ENCODE peak calls at places on chromosomes 12 and 14, in four cellular contexts. C is transverse colon, Z is H1, K is stomach. D is an unnamed sample.

GRCh38 chr14:104442107-104442551 is 137.4 kb upstream of the C14orf180 start:
- DNase-seq in C (no peak), Z (peak; percentile 45), K (no peak), D (peak; percentile 43)

GRCh38 chr12:32486158-32486557 is 86.8 kb downstream of the FGD4 start:
- DNase-seq in C (no peak), Z (no peak), K (no peak), D (no peak)

GRCh38 chr12:89217472-89217871 is 134.8 kb downstream of the DUSP6 start:
- DNase-seq in C (no peak), Z (no peak), K (no peak), D (no peak)

GRCh38 chr14:52077261-52077984 is 8.6 kb upstream of the NID2 start:
- DNase-seq in C (no peak), Z (no peak), K (no peak), D (no peak)

GRCh38 chr12:40263616-40264409 is 39.0 kb downstream of the LRRK2 start:
- DNase-seq in C (no peak), Z (no peak), K (no peak), D (no peak)

GRCh38 chr12:44696542-44696941 is 179.6 kb downstream of the NELL2 start:
- DNase-seq in C (no peak), Z (no peak), K (no peak), D (no peak)

GRCh38 chr14:39621223-39621622 is 189.0 kb upstream of the FBXO33 start:
- DNase-seq in C (no peak), Z (no peak), K (no peak), D (no peak)

GRCh38 chr12:125371023-125371422 is 305.8 kb downstream of the AACS start:
- DNase-seq in C (no peak), Z (no peak), K (no peak), D (no peak)

GRCh38 chr14:103693514-103693913 is 21.7 kb downstream of the XRCC3 start:
- DNase-seq in C (peak; percentile 85), Z (no peak), K (peak; percentile 87), D (peak; percentile 86)

GRCh38 chr14:73780391-73780790 is 66.2 kb upstream of the PNMA1 start:
- DNase-seq in C (no peak), Z (no peak), K (no peak), D (no peak)

GRCh38 chr12:109154485-109155438 is 38.4 kb downstream of the ACACB start:
- DNase-seq in C (peak; percentile 87), Z (peak; percentile 88), K (peak; percentile 85), D (peak; percentile 78)

GRCh38 chr12:4252595-4252994 is 21.0 kb upstream of the CCND2 start:
- DNase-seq in C (no peak), Z (no peak), K (no peak), D (no peak)

GRCh38 chr12:106078358-106079025 is 60.3 kb downstream of the NUAK1 start:
- DNase-seq in C (peak; percentile 15), Z (no peak), K (no peak), D (no peak)

GRCh38 chr12:71941174-71941573 is 2.5 kb downstream of the TPH2 start:
- DNase-seq in C (no peak), Z (no peak), K (no peak), D (no peak)

GRCh38 chr14:96251656-96252155 is 4.3 kb upstream of the BDKRB1 start:
- DNase-seq in C (no peak), Z (no peak), K (no peak), D (no peak)

GRCh38 chr14:78612666-78613065 is 442.5 kb downstream of the NRXN3 start:
- DNase-seq in C (no peak), Z (no peak), K (no peak), D (no peak)
- H3K27ac ChIP-seq in C (no peak overlapping the region), Z (no peak overlapping the region), K (no peak overlapping the region), D (no peak overlapping the region)

DNA sequence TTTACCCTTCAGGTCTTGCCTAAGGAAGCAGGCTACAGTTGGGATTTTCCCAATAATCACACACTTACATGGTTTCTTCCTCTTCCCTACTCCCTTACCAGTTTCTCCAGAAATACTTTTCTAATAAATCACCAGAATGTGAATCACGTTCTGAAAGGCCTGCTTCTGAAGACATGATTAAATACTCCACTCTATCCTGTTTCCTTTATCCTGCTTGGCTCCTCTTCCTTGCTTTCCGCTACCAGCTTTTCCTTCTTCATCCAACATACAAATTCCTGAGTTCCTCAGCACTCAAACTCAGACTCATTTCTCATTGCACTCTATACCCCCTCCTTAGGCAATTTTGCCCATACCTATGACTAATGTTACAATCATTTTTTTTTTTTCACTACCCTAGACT is 118.3 kb downstream of the MGAT4C start:
- DNase-seq in C (no peak), Z (no peak), K (no peak), D (no peak)
- TF ChIP-seq POLR2AphosphoS5 in C (no peak), Z (no peak), K (no peak), D (no peak)

DNA sequence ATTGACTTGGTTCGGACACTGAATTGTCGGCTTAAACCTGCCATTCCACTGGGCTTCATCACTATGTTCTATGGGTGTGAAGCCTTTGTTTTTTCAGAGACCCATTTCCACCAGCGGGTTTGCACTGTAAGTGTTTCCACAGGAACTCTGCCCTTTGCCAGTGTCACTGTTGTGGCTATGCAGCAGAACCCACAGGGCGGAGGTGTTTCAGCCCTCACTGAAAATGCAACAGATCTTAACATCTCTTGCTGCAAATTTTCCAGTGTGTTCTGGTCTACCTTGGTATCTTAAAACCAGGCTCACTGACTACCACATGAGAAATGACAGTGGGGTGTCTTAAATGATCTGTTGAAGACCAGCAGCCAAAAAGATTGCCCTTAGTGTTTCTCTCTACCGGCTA is 21.1 kb downstream of the PRKCH start:
- DNase-seq in C (peak; percentile 40), Z (no peak), K (no peak), D (no peak)
- H3K4me1 ChIP-seq in C (no peaks in the 10 kb centered on the region), Z (no peaks in the 10 kb centered on the region), K (peaks cover 26% of the 10 kb centered on the region), D (no peaks in the 10 kb centered on the region)

DNA sequence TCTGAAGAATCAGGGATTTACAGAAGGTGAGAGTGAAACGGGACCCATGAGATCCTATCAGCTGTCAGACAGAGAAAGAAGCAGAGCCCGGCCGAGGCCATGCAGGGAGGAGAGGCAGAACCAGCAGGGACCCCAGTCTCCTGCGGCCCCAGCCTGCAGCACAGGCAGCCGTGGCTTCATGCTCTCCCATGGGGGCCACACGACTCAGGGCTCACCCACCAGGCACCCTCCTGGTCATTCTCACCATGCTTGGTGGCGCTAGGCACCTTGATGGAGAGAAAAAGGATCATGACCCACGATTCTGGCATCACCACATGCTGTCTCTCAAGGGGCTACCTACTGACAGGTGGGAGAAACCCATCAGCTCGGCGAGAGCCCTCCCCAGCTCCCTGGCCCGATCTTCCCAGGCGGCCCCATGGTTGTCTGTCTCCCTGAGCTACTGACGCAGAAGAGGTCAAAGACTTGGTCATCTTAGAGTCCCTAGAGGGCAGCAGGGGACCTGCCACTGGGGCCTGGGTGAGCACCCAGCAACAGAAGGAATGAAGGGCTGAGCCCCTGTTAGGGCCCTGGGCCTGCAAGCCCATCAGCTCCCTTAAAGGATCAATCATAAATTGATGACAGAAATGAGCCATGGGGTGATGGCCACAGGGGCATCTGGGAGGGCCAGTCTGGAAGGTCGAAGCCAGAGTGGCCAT is 58.0 kb downstream of the ITPK1 start:
- DNase-seq in C (no peak), Z (no peak), K (no peak), D (no peak)
- H3K27ac ChIP-seq in C (peak overlapping the region; percentile 87), Z (no peak overlapping the region), K (no peak overlapping the region), D (no peak overlapping the region)

GRCh38 chr12:65518771-65519170 is 240.3 kb downstream of the MSRB3 start:
- DNase-seq in C (no peak), Z (no peak), K (no peak), D (no peak)
- TF ChIP-seq POLR2AphosphoS5 in C (no peak), Z (no peak), K (no peak), D (no peak)

GRCh38 chr14:64708148-64709004 is 4.2 kb downstream of the PLEKHG3 start:
- DNase-seq in C (no peak), Z (peak; percentile 85), K (no peak), D (no peak)

GRCh38 chr14:64706552-64707193 is 2.4 kb downstream of the PLEKHG3 start:
- DNase-seq in C (no peak), Z (no peak), K (no peak), D (no peak)

GRCh38 chr14:64709126-64709525 is 4.9 kb downstream of the PLEKHG3 start:
- DNase-seq in C (no peak), Z (no peak), K (no peak), D (no peak)

GRCh38 chr14:64706119-64706465 is 1.9 kb downstream of the PLEKHG3 start:
- DNase-seq in C (no peak), Z (no peak), K (no peak), D (no peak)

GRCh38 chr14:64707661-64708060 is 3.4 kb downstream of the PLEKHG3 start:
- DNase-seq in C (peak; percentile 53), Z (no peak), K (no peak), D (no peak)
- H3K4me1 ChIP-seq in C (peaks cover 69% of the 10 kb centered on the region), Z (peaks cover 22% of the 10 kb centered on the region), K (peaks cover 86% of the 10 kb centered on the region), D (no peaks in the 10 kb centered on the region)

GRCh38 chr14:68983210-68983609 is 4.1 kb upstream of the ACTN1 start:
- DNase-seq in C (no peak), Z (no peak), K (no peak), D (no peak)

GRCh38 chr14:68981539-68981976 is 2.5 kb upstream of the ACTN1 start:
- DNase-seq in C (no peak), Z (no peak), K (no peak), D (no peak)

GRCh38 chr14:68981124-68981523 is 2.0 kb upstream of the ACTN1 start:
- DNase-seq in C (no peak), Z (no peak), K (no peak), D (no peak)

GRCh38 chr14:68984686-68985085 is 5.6 kb upstream of the ACTN1 start:
- DNase-seq in C (no peak), Z (no peak), K (no peak), D (no peak)

GRCh38 chr14:68982581-68982980 is 3.5 kb upstream of the ACTN1 start:
- DNase-seq in C (no peak), Z (no peak), K (no peak), D (no peak)
- H3K27ac ChIP-seq in C (no peak overlapping the region), Z (no peak overlapping the region), K (peak overlapping the region; percentile 53), D (peak overlapping the region; percentile 39)

GRCh38 chr12:69419701-69420100 is 50.5 kb upstream of the FRS2 start:
- DNase-seq in C (no peak), Z (no peak), K (no peak), D (no peak)
- TF ChIP-seq POLR2AphosphoS5 in C (no peak), Z (no peak), K (no peak), D (no peak)

GRCh38 chr14:23544511-23545447 is 6.8 kb downstream of the ZFHX2 start:
- DNase-seq in C (peak; percentile 33), Z (peak; percentile 81), K (no peak), D (no peak)

GRCh38 chr14:23546450-23547035 is 5.0 kb downstream of the ZFHX2 start:
- DNase-seq in C (no peak), Z (no peak), K (no peak), D (no peak)

GRCh38 chr14:23542261-23542660 is 9.3 kb downstream of the ZFHX2 start:
- DNase-seq in C (no peak), Z (no peak), K (no peak), D (no peak)

GRCh38 chr14:23545740-23546411 is 5.7 kb downstream of the ZFHX2 start:
- DNase-seq in C (no peak), Z (no peak), K (no peak), D (no peak)

DNA sequence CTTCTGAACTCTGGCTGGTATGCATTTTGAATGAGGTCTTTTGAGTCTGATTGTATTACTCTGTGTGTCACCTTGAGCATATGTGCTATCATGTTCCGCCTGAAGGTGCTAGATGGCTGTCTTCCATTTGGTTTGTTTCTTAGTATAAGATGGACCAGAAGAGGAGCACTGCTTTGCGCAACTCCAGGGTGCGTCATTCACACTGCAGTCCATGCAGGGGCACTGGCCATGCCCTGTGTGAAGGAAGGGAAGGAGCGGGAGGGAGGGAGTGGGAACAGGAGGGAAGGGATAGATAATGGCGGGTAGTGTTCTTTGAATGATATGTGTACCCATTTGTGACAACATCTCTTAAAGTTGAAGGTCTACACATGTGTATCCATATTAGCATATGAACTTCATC is 8.2 kb downstream of the ZFHX2 start:
- DNase-seq in C (no peak), Z (no peak), K (no peak), D (no peak)
- H3K4me1 ChIP-seq in C (no peaks in the 10 kb centered on the region), Z (peaks cover 41% of the 10 kb centered on the region), K (peaks cover 11% of the 10 kb centered on the region), D (no peaks in the 10 kb centered on the region)